ENCODE peak calls at places on chromosomes 11 and 22, in ten cellular contexts. L is transverse colon, Y is chondrocyte, N is PC-3, A is AG09319, H is Calu3, D is fibroblast of lung, M is uterus, S is RWPE1, E is HFFc6. R is an unnamed sample.

GRCh38 chr11:14124886-14125285 is 162.4 kb downstream of the SPON1 start:
- DNase-seq in Y (no peak), L (no peak), E (no peak), H (no peak), S (no peak), A (no peak), N (no peak), M (no peak), D (no peak), R (no peak)

GRCh38 chr22:45905924-45906865 is 70.8 kb downstream of the WNT7B start:
- DNase-seq in S (no peak), Y (no peak), D (peak), M (no peak), L (no peak), N (no peak), A (peak), H (no peak), E (peak), R (no peak)

GRCh38 chr11:129610125-129610524 is 205.5 kb upstream of the TMEM45B start:
- DNase-seq in Y (no peak), L (no peak), M (no peak), A (no peak), S (no peak), H (no peak), E (no peak), N (no peak), D (no peak), R (no peak)

GRCh38 chr22:25420925-25421904 is 143.3 kb upstream of the GRK3 start:
- DNase-seq in D (peak), S (no peak), N (no peak), Y (no peak), M (no peak), E (no peak), A (no peak), H (no peak), L (no peak), R (no peak)

GRCh38 chr22:42277988-42278776 is 7.7 kb upstream of the TCF20 start:
- DNase-seq in D (peak), A (no peak), S (peak), H (no peak), Y (peak), M (no peak), N (no peak), E (no peak), L (no peak), R (peak)

GRCh38 chr11:102347526-102348331 is 715 bp downstream of the BIRC2 start:
- DNase-seq in E (peak), H (peak), S (peak), N (peak), M (no peak), Y (no peak), A (no peak), D (peak), L (peak), R (peak)

GRCh38 chr11:77127969-77128691 is at the start of gene MYO7A:
- DNase-seq in A (no peak), N (no peak), M (peak), Y (peak), E (peak), L (peak), D (peak), S (no peak), H (peak), R (peak)

GRCh38 chr11:73326929-73327811 is 19.1 kb downstream of the ARHGEF17 start:
- DNase-seq in N (peak), M (no peak), A (no peak), E (no peak), Y (no peak), L (no peak), S (no peak), D (peak), H (no peak), R (peak)

GRCh38 chr11:8315463-8315862 is 51.8 kb upstream of the LMO1 start:
- DNase-seq in M (no peak), S (no peak), Y (no peak), H (no peak), D (no peak), E (no peak), A (no peak), L (no peak), N (no peak), R (no peak)

GRCh38 chr22:36267058-36267457 is 14.1 kb downstream of the APOL1 start:
- DNase-seq in H (no peak), M (peak), S (no peak), A (no peak), L (no peak), D (no peak), E (no peak), Y (peak), N (no peak), R (no peak)

GRCh38 chr11:77967753-77968152 is 26.7 kb downstream of the INTS4 start:
- DNase-seq in N (peak), Y (no peak), M (no peak), L (no peak), A (no peak), D (no peak), E (no peak), H (no peak), S (no peak), R (peak)

GRCh38 chr11:124195419-124195734 is 12.2 kb downstream of the OR10D3 start:
- DNase-seq in M (no peak), N (no peak), S (no peak), E (no peak), H (no peak), A (no peak), Y (no peak), D (no peak), L (no peak), R (no peak)

GRCh38 chr11:57214494-57214893 is 22.6 kb downstream of the APLNR start:
- DNase-seq in L (no peak), S (peak), H (no peak), Y (no peak), E (peak), M (no peak), N (peak), D (peak), A (peak), R (peak)

GRCh38 chr11:102494216-102494615 is 36.3 kb downstream of the MMP7 start:
- DNase-seq in N (peak), D (no peak), S (peak), H (peak), M (no peak), L (peak), Y (no peak), E (peak), A (no peak), R (peak)

GRCh38 chr11:94326947-94327346 is 22.6 kb downstream of the IZUMO1R start:
- DNase-seq in M (no peak), H (no peak), E (no peak), Y (no peak), N (no peak), D (no peak), S (no peak), L (no peak), A (no peak), R (no peak)

GRCh38 chr11:26583550-26583949 is 11.5 kb upstream of the MUC15 start:
- DNase-seq in S (peak), E (no peak), H (peak), M (no peak), N (peak), A (no peak), Y (no peak), D (peak), L (no peak), R (peak)

GRCh38 chr11:27171391-27171790 is 130.8 kb downstream of the BBOX1 start:
- DNase-seq in S (no peak), A (no peak), M (no peak), N (peak), H (no peak), L (no peak), Y (no peak), E (peak), D (no peak), R (peak)

GRCh38 chr22:27668828-27669797 is 132.4 kb downstream of the MN1 start:
- DNase-seq in S (peak), E (no peak), N (peak), M (no peak), Y (peak), H (peak), A (no peak), L (peak), D (peak), R (peak)

GRCh38 chr22:41516462-41516861 is 27.8 kb downstream of the POLR3H start:
- DNase-seq in L (no peak), E (no peak), N (no peak), Y (no peak), D (no peak), S (no peak), M (no peak), H (no peak), A (no peak), R (no peak)

GRCh38 chr11:63838150-63838681 is 694 bp upstream of the MARK2 start:
- DNase-seq in S (no peak), E (no peak), A (no peak), D (no peak), M (peak), Y (peak), H (peak), L (peak), N (no peak), R (no peak)

GRCh38 chr11:62671272-62671603 is 235 bp upstream of the UQCC3 start:
- DNase-seq in H (peak), M (no peak), L (no peak), A (no peak), N (no peak), S (no peak), E (no peak), D (no peak), Y (no peak), R (no peak)

GRCh38 chr22:35589071-35589735 is 27.9 kb downstream of the MB start:
- DNase-seq in E (peak), H (peak), A (peak), L (peak), D (peak), Y (no peak), N (peak), M (peak), S (peak), R (peak)

GRCh38 chr22:17087176-17088131 is 2.7 kb downstream of the IL17RA start:
- DNase-seq in E (peak), Y (peak), N (no peak), A (peak), M (no peak), H (no peak), L (no peak), D (peak), S (no peak), R (no peak)

GRCh38 chr11:29119116-29119515 is 897.7 kb downstream of the KCNA4 start:
- DNase-seq in Y (no peak), A (no peak), L (no peak), D (peak), H (no peak), S (no peak), E (peak), N (peak), M (no peak), R (peak)

GRCh38 chr11:103942646-103943045 is 93.8 kb upstream of the DDI1 start:
- DNase-seq in L (no peak), Y (no peak), N (no peak), D (no peak), E (no peak), H (no peak), S (no peak), M (no peak), A (no peak), R (no peak)

GRCh38 chr11:11985016-11985715 is 23.3 kb downstream of the DKK3 start:
- DNase-seq in A (no peak), E (peak), S (no peak), L (no peak), D (peak), N (peak), M (no peak), H (no peak), Y (no peak), R (peak)

GRCh38 chr22:47014946-47015345 is 252.5 kb downstream of the TBC1D22A start:
- DNase-seq in D (no peak), M (no peak), L (peak), S (no peak), A (no peak), N (no peak), E (no peak), H (no peak), Y (no peak), R (no peak)

GRCh38 chr11:133228406-133229330 is 303.6 kb downstream of the OPCML start:
- DNase-seq in L (peak), A (no peak), H (no peak), E (no peak), M (no peak), N (no peak), D (no peak), S (no peak), Y (no peak), R (no peak)

GRCh38 chr22:35921777-35922176 is 106.8 kb downstream of the RBFOX2 start:
- DNase-seq in S (peak), N (peak), D (peak), H (peak), Y (no peak), A (peak), M (peak), L (peak), E (peak), R (peak)

GRCh38 chr11:75839851-75840250 is 24.8 kb downstream of the UVRAG start:
- DNase-seq in Y (no peak), H (no peak), E (no peak), A (no peak), M (no peak), D (no peak), L (no peak), N (no peak), S (no peak), R (peak)

GRCh38 chr11:61080526-61080925 is 21.8 kb upstream of the CD5 start:
- DNase-seq in M (no peak), Y (no peak), H (no peak), S (no peak), L (no peak), E (no peak), A (no peak), D (no peak), N (no peak), R (no peak)

DNA sequence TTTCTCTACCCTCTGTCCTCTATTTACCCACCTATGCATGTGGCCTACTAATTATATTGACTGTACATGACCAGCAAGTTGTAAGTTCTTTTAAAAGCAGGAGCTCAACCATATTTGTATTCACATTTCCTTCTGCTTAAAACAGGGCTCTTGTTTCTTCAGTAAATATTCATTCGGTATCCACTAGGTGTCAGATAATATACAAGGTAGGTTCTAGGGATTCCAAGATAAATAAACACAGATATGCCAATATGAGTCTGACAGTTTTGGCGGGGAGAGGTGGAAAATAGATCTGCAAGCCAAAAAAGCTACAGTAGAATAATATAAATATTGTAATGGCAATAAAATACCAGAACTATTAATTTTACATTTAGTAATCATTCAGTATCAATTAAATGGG is 15.3 kb upstream of the RAB30 start:
- DNase-seq in N (peak), A (no peak), M (no peak), D (no peak), Y (no peak), S (peak), H (no peak), L (no peak), E (no peak), R (peak)
- TF ChIP-seq CTCF in N (peak), A (no peak), M (peak), D (no peak), Y (peak), S (peak), H (no peak), L (no peak), E (peak), R (peak)

GRCh38 chr22:50148166-50148500 is 22.4 kb upstream of the PANX2 start:
- DNase-seq in S (no peak), M (no peak), L (no peak), E (no peak), D (no peak), Y (no peak), H (no peak), N (no peak), A (no peak), R (no peak)

GRCh38 chr22:50151571-50152537 is 18.7 kb upstream of the PANX2 start:
- DNase-seq in M (no peak), D (no peak), E (no peak), L (no peak), Y (no peak), H (no peak), N (no peak), A (no peak), S (no peak), R (no peak)

GRCh38 chr22:50153056-50153755 is 17.3 kb upstream of the PANX2 start:
- DNase-seq in Y (no peak), E (no peak), H (no peak), D (no peak), S (no peak), L (no peak), A (no peak), N (no peak), M (no peak), R (no peak)

GRCh38 chr22:50148991-50149721 is 21.4 kb upstream of the PANX2 start:
- DNase-seq in N (peak), A (no peak), D (peak), L (peak), M (no peak), S (peak), Y (peak), H (peak), E (peak), R (peak)

DNA sequence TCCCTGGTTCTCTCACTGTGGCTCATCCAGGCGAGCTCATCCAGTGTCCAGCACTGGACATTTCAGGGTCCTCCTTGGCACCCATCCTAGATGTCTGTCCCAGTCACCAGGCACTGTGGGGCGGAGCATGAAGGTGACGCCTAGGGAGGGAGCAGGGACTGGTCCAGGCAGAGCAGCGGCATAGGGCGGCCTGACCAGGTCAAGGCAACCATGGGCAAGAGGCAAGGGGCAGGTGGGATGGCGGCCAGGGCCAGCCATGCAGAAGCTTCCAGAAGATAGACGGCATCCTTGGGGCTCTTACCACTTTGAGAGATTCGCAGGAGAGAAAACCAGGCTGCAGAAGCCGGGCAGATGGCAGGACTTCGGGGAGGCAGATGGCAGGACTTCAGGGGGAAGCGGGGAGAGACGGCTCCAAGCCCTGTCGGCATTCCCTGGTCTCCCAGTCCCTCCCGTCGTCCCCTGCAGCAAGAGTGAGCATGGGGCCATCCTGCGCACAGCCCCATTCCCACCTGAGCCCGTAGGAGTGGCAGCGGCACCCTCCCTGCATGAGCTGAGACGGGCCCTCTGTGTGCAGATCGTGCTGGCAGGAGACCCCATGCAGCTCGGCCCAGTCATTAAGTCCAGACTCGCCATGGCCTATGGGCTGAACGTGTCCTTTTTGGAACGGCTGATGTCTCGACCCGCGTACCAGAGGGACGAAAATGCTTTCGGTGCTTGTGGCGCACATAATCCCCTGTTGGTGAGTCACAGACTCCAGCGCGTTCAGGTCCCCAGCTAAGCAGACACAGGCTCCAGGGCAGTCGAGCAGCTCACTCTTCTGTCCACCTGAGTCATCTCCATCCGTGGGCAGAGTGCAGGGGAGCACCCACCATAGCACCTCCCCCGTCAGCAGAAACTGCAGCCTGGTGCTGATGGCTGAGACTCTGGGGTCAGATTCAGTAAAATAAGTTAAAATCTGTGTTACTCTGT is 20.1 kb upstream of the PANX2 start:
- DNase-seq in A (no peak), D (no peak), L (no peak), E (no peak), S (no peak), N (no peak), M (no peak), H (no peak), Y (peak), R (peak)
- TF ChIP-seq CTCF in A (no peak), D (no peak), L (no peak), E (no peak), S (no peak), N (no peak), M (no peak), H (no peak), Y (no peak), R (no peak)

GRCh38 chr11:120945042-120945441 is 78.9 kb upstream of the TBCEL start:
- DNase-seq in S (no peak), A (no peak), Y (no peak), E (no peak), H (no peak), D (no peak), M (no peak), L (no peak), N (no peak), R (no peak)
- TF ChIP-seq CTCF in S (no peak), A (peak), Y (peak), E (peak), H (no peak), D (peak), M (no peak), L (no peak), N (peak), R (peak)

DNA sequence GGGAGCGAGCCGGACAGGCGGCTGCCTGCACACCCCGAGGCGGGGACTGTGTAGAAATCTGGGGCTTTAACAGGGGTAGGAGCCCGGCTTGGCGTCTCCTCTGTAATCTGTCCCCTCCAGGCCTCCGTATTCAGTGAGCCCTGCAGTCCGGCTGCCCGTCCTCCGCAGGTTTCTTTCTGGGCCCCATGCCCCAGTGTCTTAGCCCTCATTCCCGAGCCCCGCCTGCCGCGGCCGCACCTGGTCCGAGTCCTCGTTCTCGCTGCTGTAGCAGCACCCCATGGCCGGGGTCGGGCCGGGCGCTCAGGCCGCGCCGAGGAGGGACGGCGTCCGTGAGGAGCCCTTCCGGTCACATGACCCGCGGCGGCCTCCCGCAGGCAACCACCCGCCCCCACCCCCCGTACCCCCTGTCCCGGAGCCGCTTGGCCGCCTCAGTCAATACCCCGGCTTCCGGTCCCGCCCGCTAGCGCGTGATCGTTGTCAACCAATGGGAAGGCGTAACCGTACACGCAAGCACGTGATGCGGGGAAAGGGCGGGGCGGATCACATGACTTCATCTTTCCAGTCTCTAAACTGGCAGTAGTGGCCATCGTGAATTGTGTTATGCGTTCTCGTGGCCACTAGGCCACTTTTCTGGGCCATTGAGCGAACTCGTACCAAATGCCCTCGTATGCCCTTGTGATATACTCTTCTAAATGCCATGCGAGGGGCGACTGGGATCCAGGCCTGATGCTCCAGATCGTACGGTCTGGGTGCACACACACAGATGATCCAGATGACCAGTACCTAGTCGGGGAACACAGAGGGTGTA is at the start of gene LAMTOR1:
- DNase-seq in A (peak), H (peak), D (peak), M (peak), Y (peak), L (peak), N (peak), S (peak), E (peak), R (peak)
- TF ChIP-seq CTCF in A (peak), H (no peak), D (peak), M (peak), Y (peak), L (peak), N (peak), S (peak), E (peak), R (peak)

GRCh38 chr11:114892381-114893197 is 214.3 kb downstream of the NXPE2 start:
- DNase-seq in S (no peak), H (no peak), M (no peak), L (no peak), D (no peak), N (no peak), E (no peak), A (no peak), Y (no peak), R (no peak)
- TF ChIP-seq CTCF in S (peak), H (no peak), M (no peak), L (peak), D (peak), N (peak), E (peak), A (no peak), Y (peak), R (no peak)